ENCODE peak calls at places on chromosomes 16 and 17, in four cellular contexts. H is colonic mucosa, F is tibial nerve, C is upper lobe of right lung. N is an unnamed sample. For H3K27me3, the result is how much of the 10 kb centered on the place peaks cover.

GRCh38 chr16:1496464-1496863 is 3.3 kb downstream of the TELO2 start:
- DNase-seq in H (no peak), C (no peak), F (no peak), N (no peak)

GRCh38 chr16:30953511-30954124 is 3.9 kb upstream of the SETD1A start:
- DNase-seq in F (peak), C (peak), H (peak), N (peak)

GRCh38 chr16:54342966-54343365 is 56.4 kb upstream of the IRX3 start:
- DNase-seq in F (no peak), H (no peak), C (no peak), N (no peak)

GRCh38 chr16:84194470-84195200 is 3.7 kb downstream of the ADAD2 start:
- DNase-seq in F (no peak), C (peak), H (no peak), N (no peak)

GRCh38 chr17:37506678-37507077 is 17.0 kb downstream of the DUSP14 start:
- DNase-seq in H (no peak), F (no peak), C (no peak), N (peak)

GRCh38 chr17:30812218-30813177 is 12.0 kb downstream of the CRLF3 start:
- DNase-seq in C (no peak), H (no peak), F (no peak), N (no peak)

GRCh38 chr16:57534881-57535658 is 1.3 kb downstream of the CCDC102A start:
- DNase-seq in H (peak), C (peak), F (no peak), N (peak)

GRCh38 chr17:28372203-28372944 is 880 bp downstream of the SARM1 start:
- DNase-seq in F (no peak), H (no peak), C (peak), N (no peak)

GRCh38 chr16:5581963-5582362 is 484.4 kb upstream of the EEF2KMT start:
- DNase-seq in C (no peak), F (no peak), H (no peak), N (no peak)

GRCh38 chr17:81514735-81515529 is 2.3 kb upstream of the ACTG1 start:
- DNase-seq in H (peak), C (peak), F (peak), N (peak)

GRCh38 chr17:39001703-39002637 is 34.8 kb upstream of the FBXO47 start:
- DNase-seq in F (peak), H (peak), C (peak), N (peak)

GRCh38 chr16:30748634-30749445 is 615 bp downstream of the PHKG2 start:
- DNase-seq in F (no peak), H (peak), C (peak), N (peak)

GRCh38 chr16:72092832-72093447 is 480 bp downstream of the TXNL4B start:
- DNase-seq in F (no peak), H (peak), C (no peak), N (no peak)

GRCh38 chr17:82648761-82649474 is 674 bp upstream of the WDR45B start:
- DNase-seq in F (peak), C (peak), H (peak), N (peak)

GRCh38 chr17:1939979-1940809 is 84.9 kb downstream of the RTN4RL1 start:
- DNase-seq in F (no peak), H (peak), C (no peak), N (no peak)

GRCh38 chr16:83701494-83701893 is 106.3 kb upstream of the HSBP1 start:
- DNase-seq in F (no peak), H (no peak), C (peak), N (no peak)

GRCh38 chr16:59573528-59574271 is 839.6 kb upstream of the GOT2 start:
- DNase-seq in C (no peak), F (no peak), H (no peak), N (no peak)

GRCh38 chr16:12311887-12312286 is 335.4 kb downstream of the SNX29 start:
- DNase-seq in H (no peak), F (no peak), C (no peak), N (no peak)

GRCh38 chr17:36870618-36871002 is 66.7 kb upstream of the LHX1 start:
- DNase-seq in C (no peak), F (no peak), H (no peak), N (no peak)

GRCh38 chr17:79824893-79825579 is 14.2 kb downstream of the CBX4 start:
- DNase-seq in C (no peak), H (no peak), F (no peak), N (no peak)

GRCh38 chr17:17590883-17591407 is 563 bp downstream of the PEMT start:
- DNase-seq in H (no peak), C (no peak), F (no peak), N (no peak)

GRCh38 chr17:18963126-18964017 is 11.4 kb downstream of the SLC5A10 start:
- DNase-seq in H (peak), C (no peak), F (no peak), N (no peak)

GRCh38 chr16:17445421-17445820 is 25.3 kb downstream of the XYLT1 start:
- DNase-seq in F (no peak), H (no peak), C (no peak), N (no peak)

GRCh38 chr17:31418773-31419350 is 27.4 kb downstream of the RAB11FIP4 start:
- DNase-seq in C (no peak), H (no peak), F (no peak), N (no peak)

GRCh38 chr17:75757086-75757681 is 7.8 kb downstream of the GALK1 start:
- DNase-seq in H (peak), C (no peak), F (no peak), N (no peak)

GRCh38 chr17:78953356-78954350 is 26.1 kb downstream of the LGALS3BP start:
- DNase-seq in H (no peak), C (no peak), F (no peak), N (no peak)

GRCh38 chr17:8608001-8608400 is 22.5 kb downstream of the MYH10 start:
- DNase-seq in H (no peak), C (no peak), F (no peak), N (no peak)

GRCh38 chr16:229731-230281 is 557 bp upstream of the LUC7L start:
- DNase-seq in F (no peak), H (no peak), C (no peak), N (no peak)

GRCh38 chr16:234468-235305 is at the start of gene FAM234A:
- DNase-seq in C (peak), F (peak), H (peak), N (peak)

GRCh38 chr16:230949-231348 is 1.7 kb upstream of the LUC7L start:
- DNase-seq in C (no peak), H (no peak), F (no peak), N (no peak)

GRCh38 chr16:228151-228855 is 946 bp downstream of the LUC7L start:
- DNase-seq in H (no peak), F (no peak), C (no peak), N (no peak)

GRCh38 chr16:228917-229730 is at the start of gene LUC7L:
- DNase-seq in C (peak), H (peak), F (peak), N (peak)
- TF ChIP-seq CTCF in C (no peak), H (no peak), F (no peak), N (no peak)

GRCh38 chr16:85360323-85361277 is 248.3 kb upstream of the CIBAR2 start:
- DNase-seq in H (peak), F (no peak), C (peak), N (peak)
- H3K4me3 ChIP-seq in H (no peak), F (no peak), C (no peak), N (no peak)

DNA sequence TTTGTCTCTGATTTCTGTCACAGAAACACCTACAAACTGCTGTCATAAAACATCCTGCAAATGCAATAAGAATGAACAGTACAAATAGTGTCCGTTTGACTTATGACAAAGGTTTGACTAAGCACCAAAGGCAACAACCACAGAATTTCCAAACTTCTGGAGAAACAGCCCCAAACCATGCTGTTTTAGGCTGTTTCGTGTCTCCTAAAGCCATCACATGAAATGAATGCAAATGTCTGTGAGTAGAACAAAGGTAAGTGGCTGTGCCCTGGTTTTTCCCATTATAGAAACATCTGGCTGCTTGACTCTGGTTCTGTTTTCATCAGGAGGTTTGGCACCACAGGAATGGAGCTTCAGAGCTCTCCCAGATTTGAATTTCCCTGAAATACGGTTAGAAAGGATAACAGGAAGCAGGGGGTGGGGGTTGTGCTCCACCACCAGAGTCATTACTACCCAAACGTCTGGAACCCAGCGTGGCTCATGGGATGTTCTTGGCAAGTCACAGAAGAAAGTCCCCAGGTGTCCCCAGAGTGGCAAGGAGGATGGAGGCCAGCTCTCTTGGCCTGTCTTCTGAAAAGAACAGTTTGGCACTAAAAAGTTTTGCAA is 4.7 kb upstream of the EMP2 start:
- DNase-seq in H (no peak), F (no peak), C (no peak), N (no peak)
- H3K27me3 ChIP-seq in H (under half), F (under half), C (under half), N (under half)

GRCh38 chr17:57402691-57403090 is 146.4 kb downstream of the MSI2 start:
- DNase-seq in H (no peak), C (no peak), F (no peak), N (no peak)

GRCh38 chr17:57400648-57401047 is 144.3 kb downstream of the MSI2 start:
- DNase-seq in F (no peak), C (no peak), H (no peak), N (no peak)

GRCh38 chr17:57397402-57397801 is 141.1 kb downstream of the MSI2 start:
- DNase-seq in C (no peak), H (no peak), F (no peak), N (no peak)

GRCh38 chr17:57401556-57402488 is 145.5 kb downstream of the MSI2 start:
- DNase-seq in H (no peak), F (no peak), C (no peak), N (no peak)

GRCh38 chr17:57399690-57400089 is 143.4 kb downstream of the MSI2 start:
- DNase-seq in H (no peak), C (no peak), F (no peak), N (no peak)
- TF ChIP-seq CTCF in H (no peak), C (no peak), F (no peak), N (no peak)

GRCh38 chr16:81652798-81653505 is 126.1 kb upstream of the PLCG2 start:
- DNase-seq in H (no peak), F (no peak), C (no peak), N (no peak)
- H3K4me3 ChIP-seq in H (peak), F (no peak), C (no peak), N (no peak)

GRCh38 chr16:49026566-49026965 is 255.1 kb downstream of the CBLN1 start:
- DNase-seq in F (no peak), C (no peak), H (no peak), N (no peak)
- H3K27me3 ChIP-seq in F (under half), C (under half), H (under half), N (under half)

GRCh38 chr16:85618509-85618908 is 5.4 kb downstream of the GSE1 start:
- DNase-seq in F (no peak), C (no peak), H (no peak), N (no peak)

GRCh38 chr16:85619089-85619850 is 6.1 kb downstream of the GSE1 start:
- DNase-seq in H (no peak), F (no peak), C (no peak), N (no peak)

GRCh38 chr16:85616608-85617311 is 3.6 kb downstream of the GSE1 start:
- DNase-seq in F (no peak), C (peak), H (peak), N (no peak)

GRCh38 chr16:85615852-85616607 is 2.9 kb downstream of the GSE1 start:
- DNase-seq in H (peak), F (peak), C (peak), N (peak)

DNA sequence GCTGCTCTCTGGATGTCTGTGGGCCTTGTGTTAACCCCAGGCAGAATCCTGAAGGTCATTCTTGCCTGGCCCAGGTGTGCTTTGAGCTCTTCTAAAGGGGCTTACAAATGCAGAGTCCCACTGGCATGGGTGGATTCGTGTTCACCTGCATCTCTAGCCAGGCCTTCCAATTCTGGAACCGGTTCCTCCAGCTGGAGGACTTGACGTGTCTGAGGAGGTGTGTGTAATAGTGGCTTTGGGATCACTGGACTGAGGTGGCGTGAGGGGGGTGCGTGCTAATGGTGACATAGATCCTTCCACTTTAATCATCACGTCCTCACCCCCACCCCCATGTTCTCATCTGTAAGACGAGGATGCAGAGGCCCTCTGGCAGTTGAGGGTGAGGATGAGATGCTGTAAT is 4.8 kb downstream of the GSE1 start:
- DNase-seq in F (no peak), H (no peak), C (no peak), N (no peak)
- TF ChIP-seq CTCF in F (no peak), H (no peak), C (no peak), N (no peak)

DNA sequence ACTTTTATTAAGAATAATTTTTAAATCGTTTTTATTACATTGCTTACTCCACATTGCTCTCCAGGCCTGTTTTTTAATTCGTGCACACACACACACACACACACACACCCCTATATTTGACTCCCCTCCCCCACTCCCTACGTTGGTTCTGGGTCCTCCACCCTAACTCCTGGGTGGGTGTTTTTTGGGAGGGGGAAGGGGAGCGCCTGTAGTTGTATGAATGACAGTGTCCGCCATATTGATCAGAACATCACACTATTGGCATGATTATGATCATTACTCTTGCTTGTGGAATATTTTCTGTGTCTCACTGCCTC is 1.3 kb downstream of the GNAO1 start:
- DNase-seq in C (no peak), F (no peak), H (no peak), N (no peak)
- H3K4me3 ChIP-seq in C (no peak), F (no peak), H (peak), N (peak)

N was measured in dorsolateral prefrontal cortex.